ENCODE peak calls at places on chromosomes 3 and 15, in nine cellular contexts. One of them, this sample, is unnamed.

GRCh38 chr3:154040283-154040682 is 80.9 kb upstream of the ARHGEF26 start:
- DNase-seq in mucosa of descending colon: no peak
- DNase-seq in NT2/D1: no peak
- DNase-seq in neuronal stem cell: no peak
- DNase-seq in SK-N-SH: no peak
- DNase-seq in fibroblast of pulmonary artery: peak; percentile 55
- DNase-seq in WERI-Rb-1: no peak
- DNase-seq in A549: peak; percentile 50
- DNase-seq in thyroid gland: no peak
- DNase-seq in this sample: no peak

GRCh38 chr15:84911879-84912660 is 27.6 kb downstream of the SLC28A1 start:
- DNase-seq in mucosa of descending colon: peak; percentile 50
- DNase-seq in NT2/D1: no peak
- DNase-seq in neuronal stem cell: no peak
- DNase-seq in SK-N-SH: no peak
- DNase-seq in fibroblast of pulmonary artery: peak; percentile 100
- DNase-seq in WERI-Rb-1: no peak
- DNase-seq in A549: peak; percentile 96
- DNase-seq in thyroid gland: peak; percentile 88
- DNase-seq in this sample: no peak

GRCh38 chr3:27943106-27943505 is 221.0 kb upstream of the EOMES start:
- DNase-seq in mucosa of descending colon: no peak
- DNase-seq in NT2/D1: peak; percentile 6
- DNase-seq in neuronal stem cell: no peak
- DNase-seq in SK-N-SH: no peak
- DNase-seq in fibroblast of pulmonary artery: peak; percentile 19
- DNase-seq in WERI-Rb-1: peak; percentile 27
- DNase-seq in A549: peak; percentile 36
- DNase-seq in thyroid gland: no peak
- DNase-seq in this sample: peak; percentile 14

GRCh38 chr15:45790325-45790943 is 155.6 kb downstream of the SQOR start:
- DNase-seq in mucosa of descending colon: no peak
- DNase-seq in NT2/D1: peak; percentile 9
- DNase-seq in neuronal stem cell: peak; percentile 14
- DNase-seq in SK-N-SH: peak; percentile 62
- DNase-seq in fibroblast of pulmonary artery: peak; percentile 49
- DNase-seq in WERI-Rb-1: peak; percentile 60
- DNase-seq in A549: peak; percentile 10
- DNase-seq in thyroid gland: peak; percentile 18
- DNase-seq in this sample: peak; percentile 48

GRCh38 chr15:65914371-65914770 is 45.1 kb downstream of the RAB11A start:
- DNase-seq in mucosa of descending colon: no peak
- DNase-seq in NT2/D1: no peak
- DNase-seq in neuronal stem cell: no peak
- DNase-seq in SK-N-SH: no peak
- DNase-seq in fibroblast of pulmonary artery: no peak
- DNase-seq in WERI-Rb-1: no peak
- DNase-seq in A549: no peak
- DNase-seq in thyroid gland: no peak
- DNase-seq in this sample: no peak

GRCh38 chr15:85493258-85493657 is 112.9 kb downstream of the AKAP13 start:
- DNase-seq in mucosa of descending colon: no peak
- DNase-seq in NT2/D1: no peak
- DNase-seq in neuronal stem cell: no peak
- DNase-seq in SK-N-SH: no peak
- DNase-seq in fibroblast of pulmonary artery: no peak
- DNase-seq in WERI-Rb-1: no peak
- DNase-seq in A549: no peak
- DNase-seq in thyroid gland: no peak
- DNase-seq in this sample: no peak

GRCh38 chr15:76366714-76367113 is 30.1 kb downstream of the ISL2 start:
- DNase-seq in mucosa of descending colon: peak; percentile 86
- DNase-seq in NT2/D1: no peak
- DNase-seq in neuronal stem cell: no peak
- DNase-seq in SK-N-SH: no peak
- DNase-seq in fibroblast of pulmonary artery: no peak
- DNase-seq in WERI-Rb-1: no peak
- DNase-seq in A549: no peak
- DNase-seq in thyroid gland: peak; percentile 12
- DNase-seq in this sample: no peak

GRCh38 chr3:26090589-26090988 is 300.7 kb downstream of the OXSM start:
- DNase-seq in mucosa of descending colon: no peak
- DNase-seq in NT2/D1: no peak
- DNase-seq in neuronal stem cell: no peak
- DNase-seq in SK-N-SH: no peak
- DNase-seq in fibroblast of pulmonary artery: no peak
- DNase-seq in WERI-Rb-1: no peak
- DNase-seq in A549: no peak
- DNase-seq in thyroid gland: no peak
- DNase-seq in this sample: no peak

GRCh38 chr3:50089603-50089945 is 855 bp downstream of the RBM5 start:
- DNase-seq in mucosa of descending colon: no peak
- DNase-seq in NT2/D1: no peak
- DNase-seq in neuronal stem cell: no peak
- DNase-seq in SK-N-SH: no peak
- DNase-seq in fibroblast of pulmonary artery: no peak
- DNase-seq in WERI-Rb-1: peak; percentile 28
- DNase-seq in A549: no peak
- DNase-seq in thyroid gland: peak; percentile 47
- DNase-seq in this sample: no peak

GRCh38 chr15:36428102-36428845 is 151.2 kb upstream of the CDIN1 start:
- DNase-seq in mucosa of descending colon: no peak
- DNase-seq in NT2/D1: peak; percentile 20
- DNase-seq in neuronal stem cell: no peak
- DNase-seq in SK-N-SH: no peak
- DNase-seq in fibroblast of pulmonary artery: peak; percentile 98
- DNase-seq in WERI-Rb-1: no peak
- DNase-seq in A549: peak; percentile 96
- DNase-seq in thyroid gland: no peak
- DNase-seq in this sample: no peak

GRCh38 chr3:64214697-64215018 is 10.6 kb downstream of the PRICKLE2 start:
- DNase-seq in mucosa of descending colon: no peak
- DNase-seq in NT2/D1: no peak
- DNase-seq in neuronal stem cell: no peak
- DNase-seq in SK-N-SH: no peak
- DNase-seq in fibroblast of pulmonary artery: peak; percentile 81
- DNase-seq in WERI-Rb-1: no peak
- DNase-seq in A549: no peak
- DNase-seq in thyroid gland: no peak
- DNase-seq in this sample: no peak

GRCh38 chr3:64215084-64215483 is 10.2 kb downstream of the PRICKLE2 start:
- DNase-seq in mucosa of descending colon: no peak
- DNase-seq in NT2/D1: no peak
- DNase-seq in neuronal stem cell: no peak
- DNase-seq in SK-N-SH: no peak
- DNase-seq in fibroblast of pulmonary artery: no peak
- DNase-seq in WERI-Rb-1: no peak
- DNase-seq in A549: no peak
- DNase-seq in thyroid gland: no peak
- DNase-seq in this sample: peak; percentile 19

GRCh38 chr3:64213224-64213893 is 11.9 kb downstream of the PRICKLE2 start:
- DNase-seq in mucosa of descending colon: no peak
- DNase-seq in NT2/D1: no peak
- DNase-seq in neuronal stem cell: no peak
- DNase-seq in SK-N-SH: no peak
- DNase-seq in fibroblast of pulmonary artery: no peak
- DNase-seq in WERI-Rb-1: no peak
- DNase-seq in A549: no peak
- DNase-seq in thyroid gland: no peak
- DNase-seq in this sample: no peak

GRCh38 chr3:64215559-64215958 is 9.7 kb downstream of the PRICKLE2 start:
- DNase-seq in mucosa of descending colon: no peak
- DNase-seq in NT2/D1: no peak
- DNase-seq in neuronal stem cell: no peak
- DNase-seq in SK-N-SH: no peak
- DNase-seq in fibroblast of pulmonary artery: no peak
- DNase-seq in WERI-Rb-1: no peak
- DNase-seq in A549: no peak
- DNase-seq in thyroid gland: no peak
- DNase-seq in this sample: no peak

GRCh38 chr3:64214002-64214696 is 11.1 kb downstream of the PRICKLE2 start:
- DNase-seq in mucosa of descending colon: peak; percentile 61
- DNase-seq in NT2/D1: no peak
- DNase-seq in neuronal stem cell: no peak
- DNase-seq in SK-N-SH: peak; percentile 16
- DNase-seq in fibroblast of pulmonary artery: peak; percentile 95
- DNase-seq in WERI-Rb-1: no peak
- DNase-seq in A549: no peak
- DNase-seq in thyroid gland: peak; percentile 71
- DNase-seq in this sample: no peak
- H3K4me3 ChIP-seq in mucosa of descending colon: no peak overlapping the region
- H3K4me3 ChIP-seq in NT2/D1: no peak overlapping the region
- H3K4me3 ChIP-seq in neuronal stem cell: no peak overlapping the region
- H3K4me3 ChIP-seq in SK-N-SH: no peak overlapping the region
- H3K4me3 ChIP-seq in fibroblast of pulmonary artery: peak overlapping the region; percentile 53
- H3K4me3 ChIP-seq in WERI-Rb-1: no peak overlapping the region
- H3K4me3 ChIP-seq in A549: peak overlapping the region; percentile 18
- H3K4me3 ChIP-seq in thyroid gland: no peak overlapping the region
- H3K4me3 ChIP-seq in this sample: no peak overlapping the region

DNA sequence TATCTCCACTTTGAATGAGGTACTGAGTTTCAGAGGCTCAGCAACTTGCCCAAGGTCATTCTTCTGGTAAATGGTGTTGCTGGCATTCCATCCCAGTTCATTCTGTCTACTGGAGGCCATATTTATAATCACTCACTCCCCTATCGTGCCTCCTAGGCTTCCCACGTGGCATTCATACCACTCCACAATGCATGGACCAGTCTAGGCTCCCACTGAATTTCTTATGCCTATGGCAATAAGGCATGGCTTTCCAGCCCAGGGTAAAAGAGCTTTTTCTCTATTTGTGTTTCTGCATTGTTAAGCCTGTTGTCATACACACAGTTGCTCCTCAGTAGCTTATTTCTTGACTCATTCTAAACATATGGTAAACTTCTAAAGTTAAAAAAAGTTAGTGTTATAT is 19.9 kb downstream of the BBX start:
- DNase-seq in mucosa of descending colon: no peak
- DNase-seq in NT2/D1: no peak
- DNase-seq in neuronal stem cell: no peak
- DNase-seq in SK-N-SH: no peak
- DNase-seq in fibroblast of pulmonary artery: no peak
- DNase-seq in WERI-Rb-1: no peak
- DNase-seq in A549: no peak
- DNase-seq in thyroid gland: no peak
- DNase-seq in this sample: no peak
- H3K4me3 ChIP-seq in mucosa of descending colon: no peak overlapping the region
- H3K4me3 ChIP-seq in NT2/D1: no peak overlapping the region
- H3K4me3 ChIP-seq in neuronal stem cell: no peak overlapping the region
- H3K4me3 ChIP-seq in SK-N-SH: no peak overlapping the region
- H3K4me3 ChIP-seq in fibroblast of pulmonary artery: no peak overlapping the region
- H3K4me3 ChIP-seq in WERI-Rb-1: no peak overlapping the region
- H3K4me3 ChIP-seq in A549: no peak overlapping the region
- H3K4me3 ChIP-seq in thyroid gland: no peak overlapping the region
- H3K4me3 ChIP-seq in this sample: no peak overlapping the region

GRCh38 chr3:39147374-39147709 is 6.0 kb downstream of the CSRNP1 start:
- DNase-seq in mucosa of descending colon: no peak
- DNase-seq in NT2/D1: no peak
- DNase-seq in neuronal stem cell: no peak
- DNase-seq in SK-N-SH: no peak
- DNase-seq in fibroblast of pulmonary artery: no peak
- DNase-seq in WERI-Rb-1: no peak
- DNase-seq in A549: no peak
- DNase-seq in thyroid gland: no peak
- DNase-seq in this sample: no peak
- H3K4me3 ChIP-seq in mucosa of descending colon: no peak overlapping the region
- H3K4me3 ChIP-seq in NT2/D1: no peak overlapping the region
- H3K4me3 ChIP-seq in neuronal stem cell: no peak overlapping the region
- H3K4me3 ChIP-seq in SK-N-SH: no peak overlapping the region
- H3K4me3 ChIP-seq in fibroblast of pulmonary artery: peak overlapping the region; percentile 27
- H3K4me3 ChIP-seq in WERI-Rb-1: no peak overlapping the region
- H3K4me3 ChIP-seq in A549: peak overlapping the region; percentile 18
- H3K4me3 ChIP-seq in thyroid gland: peak overlapping the region; percentile 5
- H3K4me3 ChIP-seq in this sample: no peak overlapping the region

GRCh38 chr3:106795553-106795952 is 581.7 kb upstream of the CCDC54 start:
- DNase-seq in mucosa of descending colon: no peak
- DNase-seq in NT2/D1: no peak
- DNase-seq in neuronal stem cell: no peak
- DNase-seq in SK-N-SH: no peak
- DNase-seq in fibroblast of pulmonary artery: no peak
- DNase-seq in WERI-Rb-1: no peak
- DNase-seq in A549: no peak
- DNase-seq in thyroid gland: no peak
- DNase-seq in this sample: no peak
- H3K4me3 ChIP-seq in mucosa of descending colon: no peak overlapping the region
- H3K4me3 ChIP-seq in NT2/D1: no peak overlapping the region
- H3K4me3 ChIP-seq in neuronal stem cell: no peak overlapping the region
- H3K4me3 ChIP-seq in SK-N-SH: no peak overlapping the region
- H3K4me3 ChIP-seq in fibroblast of pulmonary artery: no peak overlapping the region
- H3K4me3 ChIP-seq in WERI-Rb-1: no peak overlapping the region
- H3K4me3 ChIP-seq in A549: no peak overlapping the region
- H3K4me3 ChIP-seq in thyroid gland: no peak overlapping the region
- H3K4me3 ChIP-seq in this sample: no peak overlapping the region

DNA sequence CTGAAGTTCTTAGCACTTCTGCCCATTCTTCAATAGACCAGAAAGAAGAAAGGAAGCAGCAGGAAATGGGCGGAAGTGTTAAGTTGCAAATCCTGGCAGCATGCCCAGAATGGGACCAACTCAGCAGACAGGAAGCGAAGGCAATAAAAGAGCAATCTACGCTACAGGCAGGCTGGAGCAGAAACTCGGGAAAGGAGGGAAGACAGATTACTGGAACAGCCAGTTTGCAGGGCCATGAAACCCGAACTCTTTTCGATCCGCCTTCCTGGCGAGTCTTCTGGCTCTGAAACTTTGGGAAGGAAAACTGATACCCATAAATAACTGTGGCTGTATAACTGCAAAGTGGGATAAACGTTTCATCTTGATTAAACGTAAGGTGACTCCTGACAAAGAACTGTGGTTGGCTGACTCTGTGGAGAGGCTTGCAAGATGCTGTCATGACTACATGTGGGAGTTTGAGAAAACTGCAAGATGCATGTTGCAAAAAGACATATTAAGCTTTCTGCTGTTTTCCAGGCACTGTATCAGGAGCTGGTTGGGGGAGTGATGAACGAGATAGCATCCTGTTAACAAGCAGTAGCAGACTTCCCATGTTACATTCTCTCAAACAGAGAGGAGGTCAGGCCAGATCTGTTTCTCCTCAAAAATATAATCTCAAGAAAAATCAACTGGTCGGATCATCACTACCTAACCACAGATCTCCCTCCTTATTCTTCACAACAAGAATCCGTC is 67.8 kb downstream of the FMN1 start:
- DNase-seq in mucosa of descending colon: peak; percentile 75
- DNase-seq in NT2/D1: peak; percentile 25
- DNase-seq in neuronal stem cell: no peak
- DNase-seq in SK-N-SH: peak; percentile 36
- DNase-seq in fibroblast of pulmonary artery: peak; percentile 96
- DNase-seq in WERI-Rb-1: no peak
- DNase-seq in A549: peak; percentile 70
- DNase-seq in thyroid gland: peak; percentile 76
- DNase-seq in this sample: peak; percentile 55
- H3K4me3 ChIP-seq in mucosa of descending colon: no peak overlapping the region
- H3K4me3 ChIP-seq in NT2/D1: no peak overlapping the region
- H3K4me3 ChIP-seq in neuronal stem cell: no peak overlapping the region
- H3K4me3 ChIP-seq in SK-N-SH: peak overlapping the region; percentile 13
- H3K4me3 ChIP-seq in fibroblast of pulmonary artery: no peak overlapping the region
- H3K4me3 ChIP-seq in WERI-Rb-1: no peak overlapping the region
- H3K4me3 ChIP-seq in A549: no peak overlapping the region
- H3K4me3 ChIP-seq in thyroid gland: no peak overlapping the region
- H3K4me3 ChIP-seq in this sample: no peak overlapping the region

GRCh38 chr3:37173806-37174205 is 576 bp downstream of the LRRFIP2 start:
- DNase-seq in mucosa of descending colon: no peak
- DNase-seq in NT2/D1: no peak
- DNase-seq in neuronal stem cell: no peak
- DNase-seq in SK-N-SH: no peak
- DNase-seq in fibroblast of pulmonary artery: no peak
- DNase-seq in WERI-Rb-1: no peak
- DNase-seq in A549: no peak
- DNase-seq in thyroid gland: no peak
- DNase-seq in this sample: no peak
- H3K4me3 ChIP-seq in mucosa of descending colon: no peak overlapping the region
- H3K4me3 ChIP-seq in NT2/D1: no peak overlapping the region
- H3K4me3 ChIP-seq in neuronal stem cell: no peak overlapping the region
- H3K4me3 ChIP-seq in SK-N-SH: no peak overlapping the region
- H3K4me3 ChIP-seq in fibroblast of pulmonary artery: peak overlapping the region; percentile 90
- H3K4me3 ChIP-seq in WERI-Rb-1: no peak overlapping the region
- H3K4me3 ChIP-seq in A549: no peak overlapping the region
- H3K4me3 ChIP-seq in thyroid gland: no peak overlapping the region
- H3K4me3 ChIP-seq in this sample: no peak overlapping the region